ENCODE peak calls at places on chromosomes 6 and 20, in seven cellular contexts. One of them, this sample, is unnamed.

GRCh38 chr20:63735859-63736718 is at the start of gene LIME1:
- DNase-seq in upper lobe of right lung: peak; percentile 69
- DNase-seq in psoas muscle: peak; percentile 58
- DNase-seq in HFF-Myc: no peak
- DNase-seq in astrocyte of the spinal cord: no peak
- DNase-seq in right lobe of liver: peak; percentile 94
- DNase-seq in fibroblast of pulmonary artery: no peak
- DNase-seq in this sample: no peak

GRCh38 chr6:150919938-150920337 is 54.4 kb downstream of the MTHFD1L start:
- DNase-seq in right lobe of liver: no peak
- DNase-seq in psoas muscle: no peak
- DNase-seq in astrocyte of the spinal cord: no peak
- DNase-seq in upper lobe of right lung: no peak
- DNase-seq in fibroblast of pulmonary artery: no peak
- DNase-seq in HFF-Myc: no peak
- DNase-seq in this sample: no peak

GRCh38 chr6:36729169-36729549 is 31.5 kb downstream of the RAB44 start:
- DNase-seq in fibroblast of pulmonary artery: peak; percentile 43
- DNase-seq in astrocyte of the spinal cord: no peak
- DNase-seq in upper lobe of right lung: no peak
- DNase-seq in HFF-Myc: no peak
- DNase-seq in psoas muscle: no peak
- DNase-seq in right lobe of liver: no peak
- DNase-seq in this sample: no peak

GRCh38 chr20:35317416-35317815 is 25.2 kb upstream of the FAM83C start:
- DNase-seq in HFF-Myc: no peak
- DNase-seq in fibroblast of pulmonary artery: no peak
- DNase-seq in upper lobe of right lung: no peak
- DNase-seq in psoas muscle: no peak
- DNase-seq in astrocyte of the spinal cord: no peak
- DNase-seq in right lobe of liver: no peak
- DNase-seq in this sample: no peak

GRCh38 chr20:31543966-31544598 is 29.8 kb downstream of the HM13 start:
- DNase-seq in upper lobe of right lung: no peak
- DNase-seq in astrocyte of the spinal cord: peak; percentile 91
- DNase-seq in psoas muscle: no peak
- DNase-seq in fibroblast of pulmonary artery: peak; percentile 90
- DNase-seq in right lobe of liver: no peak
- DNase-seq in HFF-Myc: peak; percentile 97
- DNase-seq in this sample: peak; percentile 72

GRCh38 chr6:54718541-54719023 is 128.0 kb upstream of the FAM83B start:
- DNase-seq in right lobe of liver: no peak
- DNase-seq in upper lobe of right lung: no peak
- DNase-seq in astrocyte of the spinal cord: no peak
- DNase-seq in fibroblast of pulmonary artery: no peak
- DNase-seq in HFF-Myc: no peak
- DNase-seq in psoas muscle: no peak
- DNase-seq in this sample: no peak

GRCh38 chr6:157510329-157511188 is 129.6 kb downstream of the ZDHHC14 start:
- DNase-seq in astrocyte of the spinal cord: no peak
- DNase-seq in right lobe of liver: no peak
- DNase-seq in upper lobe of right lung: no peak
- DNase-seq in HFF-Myc: no peak
- DNase-seq in psoas muscle: no peak
- DNase-seq in fibroblast of pulmonary artery: no peak
- DNase-seq in this sample: no peak

GRCh38 chr6:43180985-43181384 is 1.0 kb upstream of the CUL9 start:
- DNase-seq in right lobe of liver: no peak
- DNase-seq in upper lobe of right lung: no peak
- DNase-seq in HFF-Myc: no peak
- DNase-seq in fibroblast of pulmonary artery: no peak
- DNase-seq in astrocyte of the spinal cord: no peak
- DNase-seq in psoas muscle: no peak
- DNase-seq in this sample: no peak

GRCh38 chr20:55678970-55679667 is 326.2 kb downstream of the CBLN4 start:
- DNase-seq in upper lobe of right lung: no peak
- DNase-seq in astrocyte of the spinal cord: no peak
- DNase-seq in psoas muscle: no peak
- DNase-seq in HFF-Myc: no peak
- DNase-seq in right lobe of liver: no peak
- DNase-seq in fibroblast of pulmonary artery: no peak
- DNase-seq in this sample: no peak

GRCh38 chr20:25246182-25246943 is 1.5 kb upstream of the PYGB start:
- DNase-seq in astrocyte of the spinal cord: no peak
- DNase-seq in fibroblast of pulmonary artery: no peak
- DNase-seq in right lobe of liver: no peak
- DNase-seq in HFF-Myc: no peak
- DNase-seq in upper lobe of right lung: no peak
- DNase-seq in psoas muscle: no peak
- DNase-seq in this sample: no peak

GRCh38 chr20:25248501-25249172 is 752 bp downstream of the PYGB start:
- DNase-seq in upper lobe of right lung: peak; percentile 75
- DNase-seq in psoas muscle: no peak
- DNase-seq in fibroblast of pulmonary artery: peak; percentile 53
- DNase-seq in HFF-Myc: no peak
- DNase-seq in right lobe of liver: no peak
- DNase-seq in astrocyte of the spinal cord: peak; percentile 32
- DNase-seq in this sample: peak; percentile 41

GRCh38 chr20:25245461-25245860 is 2.4 kb upstream of the PYGB start:
- DNase-seq in upper lobe of right lung: no peak
- DNase-seq in right lobe of liver: no peak
- DNase-seq in astrocyte of the spinal cord: no peak
- DNase-seq in HFF-Myc: no peak
- DNase-seq in psoas muscle: no peak
- DNase-seq in fibroblast of pulmonary artery: no peak
- DNase-seq in this sample: no peak

GRCh38 chr20:25247666-25248500 is at the start of gene PYGB:
- DNase-seq in HFF-Myc: peak; percentile 51
- DNase-seq in right lobe of liver: peak; percentile 87
- DNase-seq in upper lobe of right lung: peak; percentile 92
- DNase-seq in psoas muscle: peak; percentile 86
- DNase-seq in fibroblast of pulmonary artery: peak; percentile 84
- DNase-seq in astrocyte of the spinal cord: peak; percentile 87
- DNase-seq in this sample: peak; percentile 98

GRCh38 chr20:25247100-25247665 is 702 bp upstream of the PYGB start:
- DNase-seq in HFF-Myc: no peak
- DNase-seq in right lobe of liver: peak; percentile 79
- DNase-seq in astrocyte of the spinal cord: peak; percentile 74
- DNase-seq in fibroblast of pulmonary artery: peak; percentile 58
- DNase-seq in psoas muscle: peak; percentile 73
- DNase-seq in upper lobe of right lung: peak; percentile 82
- DNase-seq in this sample: peak; percentile 70
- TF ChIP-seq CTCF in HFF-Myc: peak; percentile 67
- TF ChIP-seq CTCF in right lobe of liver: peak; percentile 58
- TF ChIP-seq CTCF in astrocyte of the spinal cord: peak; percentile 76
- TF ChIP-seq CTCF in fibroblast of pulmonary artery: peak; percentile 59
- TF ChIP-seq CTCF in psoas muscle: peak; percentile 28
- TF ChIP-seq CTCF in upper lobe of right lung: peak; percentile 51
- TF ChIP-seq CTCF in this sample: peak; percentile 82

DNA sequence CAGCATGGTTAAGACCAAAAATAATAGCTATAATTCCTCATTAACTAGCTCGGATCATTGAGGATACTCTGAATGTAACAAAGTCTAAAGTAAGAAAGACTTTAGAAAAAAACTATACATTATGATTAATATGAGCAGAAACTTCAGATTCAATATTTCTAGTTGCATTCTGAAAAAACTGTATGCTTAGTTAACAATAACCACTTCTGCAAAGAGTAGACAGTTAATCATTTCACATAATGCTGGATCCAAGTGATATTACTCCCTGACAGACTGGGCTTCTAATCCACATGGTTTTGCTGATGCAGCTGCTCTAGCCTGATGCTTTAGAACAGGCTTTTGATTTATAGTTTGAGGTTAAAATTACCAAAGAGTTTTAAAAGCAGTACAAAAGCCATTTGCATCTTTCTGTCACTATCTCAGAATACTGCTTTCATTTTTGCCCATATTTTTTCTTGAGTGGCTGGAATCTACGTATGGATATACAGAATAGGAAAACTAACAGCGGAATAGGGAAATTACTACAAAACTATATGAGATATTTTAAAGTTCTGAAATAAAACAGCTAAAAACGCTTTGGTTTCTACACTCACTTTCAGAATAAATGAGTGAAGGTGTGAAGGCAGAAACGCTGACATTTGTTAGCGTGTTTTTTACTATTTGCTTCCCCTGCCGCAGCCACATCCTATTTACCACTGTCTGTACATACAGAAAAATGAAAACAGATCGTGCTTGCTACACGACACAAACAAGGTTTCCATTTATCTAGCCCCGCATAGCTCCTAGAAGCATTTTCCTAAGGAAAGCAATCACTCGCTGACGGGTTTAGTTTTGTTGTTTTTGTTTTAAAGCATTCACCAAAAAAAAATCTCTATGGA is 61.8 kb downstream of the METTL24 start:
- DNase-seq in HFF-Myc: no peak
- DNase-seq in right lobe of liver: no peak
- DNase-seq in psoas muscle: no peak
- DNase-seq in astrocyte of the spinal cord: no peak
- DNase-seq in fibroblast of pulmonary artery: no peak
- DNase-seq in upper lobe of right lung: no peak
- DNase-seq in this sample: no peak
- TF ChIP-seq CTCF in HFF-Myc: no peak
- TF ChIP-seq CTCF in right lobe of liver: no peak
- TF ChIP-seq CTCF in psoas muscle: no peak
- TF ChIP-seq CTCF in astrocyte of the spinal cord: no peak
- TF ChIP-seq CTCF in fibroblast of pulmonary artery: no peak
- TF ChIP-seq CTCF in upper lobe of right lung: no peak
- TF ChIP-seq CTCF in this sample: no peak

GRCh38 chr20:49313271-49313670 is 35.4 kb upstream of the ZNFX1 start:
- DNase-seq in right lobe of liver: no peak
- DNase-seq in HFF-Myc: no peak
- DNase-seq in astrocyte of the spinal cord: no peak
- DNase-seq in upper lobe of right lung: no peak
- DNase-seq in psoas muscle: no peak
- DNase-seq in fibroblast of pulmonary artery: no peak
- DNase-seq in this sample: no peak
- TF ChIP-seq CTCF in right lobe of liver: no peak
- TF ChIP-seq CTCF in HFF-Myc: no peak
- TF ChIP-seq CTCF in astrocyte of the spinal cord: no peak
- TF ChIP-seq CTCF in upper lobe of right lung: no peak
- TF ChIP-seq CTCF in psoas muscle: no peak
- TF ChIP-seq CTCF in fibroblast of pulmonary artery: no peak
- TF ChIP-seq CTCF in this sample: no peak

DNA sequence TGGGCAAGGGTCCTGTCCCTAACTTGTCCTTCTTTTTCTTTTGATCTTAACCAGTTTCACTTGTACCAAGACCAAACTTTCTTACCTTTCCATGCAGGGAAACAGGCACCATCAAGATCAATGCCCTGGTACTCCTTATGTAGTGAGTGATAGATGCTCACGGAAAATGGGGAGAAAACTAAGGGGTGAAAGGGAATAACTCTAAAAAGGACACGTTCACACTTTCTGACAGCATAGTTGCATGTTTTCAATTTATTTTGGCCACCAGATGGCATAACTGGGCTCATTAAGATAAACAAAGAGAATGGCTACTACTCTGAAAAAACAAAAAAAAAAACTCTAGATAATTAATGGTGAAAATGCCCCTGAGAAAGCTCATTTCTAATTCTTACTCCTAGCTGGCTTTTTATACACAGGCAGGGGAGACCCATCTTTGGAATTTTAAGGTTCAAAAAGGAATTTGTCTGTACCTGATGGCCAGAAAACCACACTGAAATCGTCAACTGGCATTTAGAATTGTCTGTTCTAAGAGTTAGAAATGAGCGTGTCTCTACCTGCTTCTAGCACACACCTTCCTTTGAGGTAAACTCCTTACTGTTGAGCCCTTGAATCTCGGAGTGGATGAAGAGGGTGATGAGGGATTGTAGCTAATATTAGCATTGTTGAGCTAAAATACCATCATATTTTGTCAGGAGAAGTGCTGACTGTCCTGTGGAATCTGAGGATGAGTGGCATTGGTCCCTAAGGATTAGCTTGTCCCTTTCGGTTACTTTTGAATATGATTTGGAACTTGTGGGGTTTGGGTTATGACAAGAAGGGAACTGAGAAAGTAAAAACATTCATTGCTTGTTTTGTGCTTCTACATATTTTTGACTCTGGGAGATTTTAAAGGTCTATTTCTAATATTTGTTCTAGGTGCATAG is 62.2 kb upstream of the DDR1 start:
- DNase-seq in fibroblast of pulmonary artery: peak; percentile 70
- DNase-seq in astrocyte of the spinal cord: no peak
- DNase-seq in upper lobe of right lung: no peak
- DNase-seq in right lobe of liver: no peak
- DNase-seq in psoas muscle: no peak
- DNase-seq in HFF-Myc: no peak
- DNase-seq in this sample: peak; percentile 39
- TF ChIP-seq CTCF in fibroblast of pulmonary artery: peak; percentile 47
- TF ChIP-seq CTCF in astrocyte of the spinal cord: peak; percentile 39
- TF ChIP-seq CTCF in upper lobe of right lung: peak; percentile 52
- TF ChIP-seq CTCF in right lobe of liver: peak; percentile 53
- TF ChIP-seq CTCF in psoas muscle: peak; percentile 44
- TF ChIP-seq CTCF in HFF-Myc: peak; percentile 42
- TF ChIP-seq CTCF in this sample: peak; percentile 62

DNA sequence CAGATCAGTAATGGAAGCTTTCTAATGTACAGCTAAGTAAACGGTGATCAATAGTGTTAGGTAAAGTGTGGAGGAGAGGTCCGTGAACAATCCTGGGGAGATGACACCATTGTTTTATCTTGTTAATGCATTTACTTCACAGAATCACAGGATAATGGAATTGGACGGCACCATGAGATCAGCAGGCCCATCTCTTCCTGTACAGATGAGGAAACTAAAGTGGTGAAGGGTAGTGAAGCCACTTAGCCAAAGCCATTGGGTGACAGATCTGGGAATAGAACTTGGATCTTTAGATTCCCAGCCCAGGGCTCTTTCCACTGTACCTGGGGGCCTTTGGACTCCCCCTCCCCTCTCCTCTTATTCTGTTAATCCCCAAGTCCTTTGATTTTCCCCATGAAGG is 26.2 kb upstream of the IER3 start:
- DNase-seq in psoas muscle: no peak
- DNase-seq in astrocyte of the spinal cord: no peak
- DNase-seq in HFF-Myc: no peak
- DNase-seq in upper lobe of right lung: no peak
- DNase-seq in fibroblast of pulmonary artery: no peak
- DNase-seq in right lobe of liver: no peak
- DNase-seq in this sample: no peak
- TF ChIP-seq CTCF in psoas muscle: no peak
- TF ChIP-seq CTCF in astrocyte of the spinal cord: no peak
- TF ChIP-seq CTCF in HFF-Myc: no peak
- TF ChIP-seq CTCF in upper lobe of right lung: no peak
- TF ChIP-seq CTCF in fibroblast of pulmonary artery: no peak
- TF ChIP-seq CTCF in right lobe of liver: no peak
- TF ChIP-seq CTCF in this sample: no peak

DNA sequence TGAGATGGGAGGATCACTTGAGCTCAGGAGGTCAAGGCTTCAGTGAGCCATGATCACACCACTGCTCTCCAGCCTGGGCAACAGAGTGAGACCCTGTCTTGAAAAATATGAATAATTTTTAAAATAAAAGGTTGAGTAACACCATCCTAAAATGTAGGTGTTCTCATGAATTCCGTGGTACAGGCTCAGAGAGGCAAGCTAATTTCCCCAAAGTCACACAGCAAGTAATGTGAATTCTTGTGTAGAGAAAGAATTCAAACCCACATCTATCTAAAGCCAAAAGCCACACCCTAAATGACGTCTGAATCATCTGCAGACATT is 80.5 kb downstream of the ZNF217 start:
- DNase-seq in HFF-Myc: no peak
- DNase-seq in astrocyte of the spinal cord: no peak
- DNase-seq in fibroblast of pulmonary artery: no peak
- DNase-seq in psoas muscle: no peak
- DNase-seq in right lobe of liver: no peak
- DNase-seq in upper lobe of right lung: no peak
- DNase-seq in this sample: no peak
- TF ChIP-seq CTCF in HFF-Myc: no peak
- TF ChIP-seq CTCF in astrocyte of the spinal cord: no peak
- TF ChIP-seq CTCF in fibroblast of pulmonary artery: no peak
- TF ChIP-seq CTCF in psoas muscle: no peak
- TF ChIP-seq CTCF in right lobe of liver: no peak
- TF ChIP-seq CTCF in upper lobe of right lung: no peak
- TF ChIP-seq CTCF in this sample: no peak

GRCh38 chr20:18019068-18019467 is 38.6 kb downstream of the OVOL2 start:
- DNase-seq in upper lobe of right lung: no peak
- DNase-seq in psoas muscle: no peak
- DNase-seq in HFF-Myc: no peak
- DNase-seq in astrocyte of the spinal cord: no peak
- DNase-seq in fibroblast of pulmonary artery: peak; percentile 30
- DNase-seq in right lobe of liver: no peak
- DNase-seq in this sample: no peak
- TF ChIP-seq CTCF in upper lobe of right lung: peak; percentile 45
- TF ChIP-seq CTCF in psoas muscle: no peak
- TF ChIP-seq CTCF in HFF-Myc: peak; percentile 42
- TF ChIP-seq CTCF in astrocyte of the spinal cord: peak; percentile 32
- TF ChIP-seq CTCF in fibroblast of pulmonary artery: peak; percentile 52
- TF ChIP-seq CTCF in right lobe of liver: peak; percentile 36
- TF ChIP-seq CTCF in this sample: no peak

This sample was measured in RWPE1.